ENCODE peak calls at places on chromosomes 7 and 10, in seven cellular contexts. S is HCT116, T is K562, D is GM12878, A is Panc1, C is HepG2, M is SK-N-SH. O is an unnamed sample.

GRCh38 chr7:105682331-105683070 is 101.2 kb upstream of the EFCAB10 start:
- DNase-seq in A (no peak), S (no peak), T (no peak), D (no peak), C (no peak), M (no peak), O (no peak)

GRCh38 chr7:75814407-75814947 is 871 bp upstream of the CCL24 start:
- DNase-seq in D (no peak), C (no peak), A (no peak), M (no peak), T (no peak), S (no peak), O (no peak)

GRCh38 chr10:102917314-102917961 is 656 bp upstream of the CNNM2 start:
- DNase-seq in S (peak), D (no peak), A (peak), C (peak), M (peak), T (peak), O (peak)

GRCh38 chr7:20030417-20030816 is 186.8 kb downstream of the MACC1 start:
- DNase-seq in T (no peak), A (no peak), C (no peak), D (peak), M (no peak), S (no peak), O (no peak)

GRCh38 chr10:29946953-29947700 is 112.3 kb downstream of the JCAD start:
- DNase-seq in S (no peak), C (no peak), A (no peak), D (no peak), T (no peak), M (no peak), O (no peak)

GRCh38 chr7:131148258-131148657 is 179.4 kb upstream of the MKLN1 start:
- DNase-seq in D (no peak), S (no peak), A (no peak), T (no peak), M (no peak), C (no peak), O (no peak)

GRCh38 chr10:103479135-103479534 is at the start of gene CALHM3:
- DNase-seq in M (no peak), T (peak), S (peak), A (no peak), D (no peak), C (no peak), O (no peak)

GRCh38 chr10:92574545-92575377 is 868 bp upstream of the IDE start:
- DNase-seq in D (no peak), A (no peak), S (no peak), M (peak), C (no peak), T (no peak), O (no peak)

GRCh38 chr10:74058071-74058470 is 60.2 kb downstream of the VCL start:
- DNase-seq in M (no peak), S (no peak), D (no peak), A (no peak), C (no peak), T (no peak), O (no peak)

GRCh38 chr10:97903128-97904025 is 53.7 kb downstream of the GOLGA7B start:
- DNase-seq in D (no peak), T (no peak), A (no peak), C (no peak), M (no peak), S (no peak), O (no peak)

GRCh38 chr10:121662945-121663917 is 65.0 kb upstream of the FGFR2 start:
- DNase-seq in T (peak), C (no peak), M (peak), A (no peak), S (peak), D (no peak), O (peak)

GRCh38 chr10:129744896-129745750 is 219.0 kb downstream of the EBF3 start:
- DNase-seq in D (no peak), A (no peak), S (no peak), T (no peak), M (no peak), C (no peak), O (peak)

GRCh38 chr10:19811517-19811916 is 4.7 kb upstream of the PLXDC2 start:
- DNase-seq in C (peak), D (no peak), T (no peak), M (peak), S (no peak), A (no peak), O (no peak)

GRCh38 chr7:148182264-148182663 is 408.3 kb upstream of the C7orf33 start:
- DNase-seq in C (no peak), A (no peak), S (no peak), T (no peak), D (no peak), M (no peak), O (no peak)
- TF ChIP-seq SIN3A in C (no peak), A (no peak), S (no peak), T (no peak), D (no peak), M (no peak), O (no peak)

GRCh38 chr7:85736085-85736484 is 549.2 kb upstream of the SEMA3D start:
- DNase-seq in M (no peak), S (no peak), D (no peak), A (no peak), C (no peak), T (no peak), O (no peak)

GRCh38 chr7:85734823-85735222 is 548.0 kb upstream of the SEMA3D start:
- DNase-seq in M (no peak), T (no peak), C (no peak), S (no peak), D (no peak), A (no peak), O (no peak)

GRCh38 chr7:85730016-85730415 is 543.2 kb upstream of the SEMA3D start:
- DNase-seq in C (no peak), T (no peak), S (no peak), M (no peak), D (no peak), A (no peak), O (no peak)

GRCh38 chr7:85737426-85737825 is 550.6 kb upstream of the SEMA3D start:
- DNase-seq in S (no peak), C (no peak), M (no peak), T (no peak), A (no peak), D (no peak), O (no peak)

GRCh38 chr7:85733163-85733915 is 546.5 kb upstream of the SEMA3D start:
- DNase-seq in A (no peak), S (no peak), D (no peak), C (no peak), M (no peak), T (no peak), O (no peak)
- TF ChIP-seq SIN3A in A (no peak), S (no peak), D (no peak), C (no peak), M (no peak), T (no peak), O (no peak)

DNA sequence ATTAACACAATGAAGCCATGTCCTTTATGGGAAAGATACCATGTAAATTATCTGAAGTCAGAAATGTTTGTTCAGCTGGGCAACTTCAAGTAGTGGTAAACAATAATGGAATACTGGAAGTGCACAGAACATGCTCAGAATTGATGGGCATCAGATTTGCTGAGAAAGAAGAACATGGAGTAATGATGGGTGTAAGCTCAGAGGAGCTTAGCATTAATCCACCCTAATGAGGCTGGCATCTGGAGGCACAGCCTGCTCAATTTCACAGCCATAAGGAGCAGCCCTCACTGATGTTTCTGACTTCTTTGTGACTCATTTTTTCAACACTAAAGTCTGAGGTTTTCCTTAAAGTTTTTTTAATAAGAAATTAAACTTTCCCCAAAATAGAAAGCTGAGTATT is 75.5 kb downstream of the IGF2BP3 start:
- DNase-seq in A (no peak), D (no peak), T (no peak), C (no peak), S (no peak), M (no peak), O (no peak)
- TF ChIP-seq SIN3A in A (no peak), D (no peak), T (no peak), C (no peak), S (no peak), M (no peak), O (no peak)

DNA sequence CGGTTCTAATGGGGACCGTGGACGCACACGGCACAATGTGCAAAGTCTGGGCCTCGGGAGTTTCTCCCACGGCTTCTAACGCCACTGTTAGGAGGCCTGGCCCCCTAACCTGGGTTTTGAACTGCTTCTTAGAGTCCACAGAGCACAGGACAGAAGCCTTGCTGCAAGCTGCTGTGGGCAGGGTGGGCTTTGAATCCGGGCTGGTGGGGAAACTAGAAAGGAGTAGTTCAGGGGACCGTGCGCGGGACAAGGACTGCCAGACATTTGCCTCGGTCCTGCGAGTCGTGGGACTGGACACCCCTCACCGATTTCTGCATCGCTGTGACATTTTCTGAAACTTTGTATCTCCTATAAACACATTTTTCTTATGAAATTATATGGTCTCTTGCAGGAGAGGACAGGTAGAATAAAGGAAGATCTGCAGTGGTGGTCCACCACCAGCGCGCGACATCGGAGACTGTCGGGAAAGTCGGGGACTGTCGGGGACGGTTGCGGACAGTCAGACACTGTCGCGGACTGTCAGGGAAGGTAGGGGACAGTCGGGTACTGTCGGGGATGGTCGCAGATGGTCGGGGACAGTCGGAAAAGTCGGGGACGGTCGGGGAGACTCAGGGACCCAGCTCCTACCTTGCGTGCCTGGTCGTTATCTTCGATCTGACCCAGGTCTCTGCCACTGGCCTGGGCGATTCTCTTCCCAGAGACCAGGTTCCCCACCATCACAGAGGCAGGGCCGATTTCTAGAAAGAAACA is 222.1 kb downstream of the ZMYND11 start:
- DNase-seq in T (no peak), S (no peak), A (no peak), C (no peak), M (no peak), D (no peak), O (no peak)
- TF ChIP-seq SIN3A in T (no peak), S (no peak), A (no peak), C (no peak), M (no peak), D (no peak), O (no peak)

DNA sequence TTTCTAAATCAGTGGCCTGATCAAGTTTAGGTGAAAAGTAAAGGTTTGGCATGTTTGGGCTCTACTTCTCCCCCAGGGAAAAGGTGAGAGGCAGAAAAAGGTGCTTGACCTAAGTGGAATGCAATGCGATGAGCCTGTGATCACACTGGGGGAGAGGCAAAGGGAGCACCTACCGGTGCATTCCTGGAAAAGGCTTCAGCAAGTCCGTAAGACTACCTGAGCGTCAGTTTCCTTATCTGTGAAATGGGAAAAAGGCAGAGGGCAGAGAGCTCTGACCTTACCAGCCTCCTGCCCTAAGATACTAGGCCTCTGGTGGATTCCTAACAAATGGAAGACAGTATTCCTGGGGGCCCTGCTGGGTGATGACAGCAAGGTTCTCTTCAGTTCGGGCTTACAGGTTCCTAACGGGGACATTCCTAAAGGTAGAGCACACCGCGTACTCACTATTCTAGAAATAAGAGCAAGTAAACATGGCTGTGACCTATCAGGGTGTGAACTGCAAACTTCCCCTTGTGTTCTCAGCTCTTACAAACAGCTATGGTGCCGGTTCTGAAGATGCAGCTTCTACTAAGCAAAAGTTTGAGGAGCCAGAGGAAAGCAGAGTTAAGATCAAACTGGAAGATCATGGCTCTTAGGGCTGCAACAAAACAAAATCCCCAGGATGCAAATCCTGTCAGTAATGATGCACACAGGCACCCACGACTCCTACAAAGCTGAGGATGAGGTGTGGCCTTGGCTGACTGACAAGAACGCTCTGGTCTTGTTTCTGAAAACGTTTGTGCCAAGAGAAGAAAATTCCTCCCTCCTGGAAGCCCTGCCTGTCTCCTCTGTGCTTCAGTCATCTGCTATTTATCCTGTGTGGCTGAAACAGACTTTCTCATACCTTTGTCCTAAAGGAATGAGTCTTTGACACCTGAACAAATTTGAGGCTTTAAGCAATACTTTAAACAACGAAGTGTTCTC is 13.3 kb upstream of the ACSL5 start:
- DNase-seq in C (no peak), S (no peak), D (no peak), M (no peak), A (no peak), T (no peak), O (no peak)
- TF ChIP-seq SIN3A in C (no peak), S (no peak), D (no peak), M (no peak), A (no peak), T (no peak), O (no peak)

GRCh38 chr10:77795426-77796055 is 131.0 kb downstream of the DLG5 start:
- DNase-seq in D (no peak), M (no peak), T (no peak), C (no peak), S (no peak), A (no peak), O (no peak)
- TF ChIP-seq SIN3A in D (no peak), M (no peak), T (no peak), C (no peak), S (no peak), A (no peak), O (no peak)

GRCh38 chr10:119222531-119222930 is 15.2 kb downstream of the GRK5 start:
- DNase-seq in M (peak), C (peak), D (no peak), A (no peak), S (no peak), T (no peak), O (no peak)
- TF ChIP-seq SIN3A in M (no peak), C (no peak), D (no peak), A (no peak), S (no peak), T (no peak), O (no peak)

DNA sequence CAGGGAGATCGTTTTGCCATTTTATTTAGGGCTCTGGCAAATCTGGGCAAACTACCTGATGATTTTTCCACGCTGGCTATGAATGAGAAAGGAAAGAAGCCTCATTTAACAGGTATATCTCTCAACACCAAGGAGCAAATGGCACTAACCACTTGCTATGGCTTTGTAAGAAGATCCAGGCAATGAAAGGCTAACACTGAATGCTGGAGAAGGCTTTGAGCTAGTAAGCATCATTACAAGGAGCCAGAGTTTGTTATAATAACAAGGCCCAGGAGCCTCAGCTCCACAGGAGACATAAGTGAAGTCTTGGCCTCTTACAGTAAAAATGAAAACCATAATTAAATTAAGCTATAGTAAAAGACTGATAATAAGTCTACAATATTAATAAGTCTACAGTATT is 123.1 kb downstream of the CNOT4 start:
- DNase-seq in M (no peak), D (no peak), S (no peak), T (no peak), A (no peak), C (no peak), O (no peak)
- TF ChIP-seq SIN3A in M (no peak), D (no peak), S (no peak), T (no peak), A (no peak), C (no peak), O (no peak)

DNA sequence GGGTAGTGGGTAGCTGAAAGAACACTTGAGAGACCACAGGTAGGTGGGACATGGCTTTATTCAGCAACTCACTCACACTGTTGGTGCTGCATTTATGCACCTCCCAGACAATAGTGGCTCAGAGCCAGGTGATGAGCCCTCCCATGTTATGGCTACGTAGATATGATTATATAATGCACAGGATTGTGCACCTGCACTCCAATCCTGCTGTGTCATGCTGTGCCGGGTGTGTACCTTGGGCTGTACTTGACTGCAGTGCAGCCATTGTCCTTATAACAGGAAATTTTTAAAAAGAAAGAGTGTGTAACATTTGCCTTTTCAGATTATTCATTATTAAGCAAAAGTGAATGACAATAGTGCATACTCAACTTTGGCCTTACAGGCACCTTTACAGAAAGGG is 366.1 kb upstream of the BMPER start:
- DNase-seq in D (no peak), M (no peak), A (no peak), S (no peak), T (no peak), C (no peak), O (no peak)
- TF ChIP-seq SIN3A in D (no peak), M (no peak), A (no peak), S (no peak), T (no peak), C (no peak), O (no peak)

GRCh38 chr7:22588396-22588795 is 88.4 kb upstream of the STEAP1B start:
- DNase-seq in M (no peak), T (no peak), C (no peak), S (no peak), A (no peak), D (no peak), O (no peak)

GRCh38 chr7:22587322-22587721 is 87.3 kb upstream of the STEAP1B start:
- DNase-seq in C (no peak), D (no peak), A (no peak), T (no peak), S (no peak), M (no peak), O (no peak)

GRCh38 chr7:22586806-22587180 is 86.8 kb upstream of the STEAP1B start:
- DNase-seq in C (peak), A (no peak), M (no peak), S (no peak), T (no peak), D (no peak), O (no peak)

GRCh38 chr7:22584179-22584578 is 84.2 kb upstream of the STEAP1B start:
- DNase-seq in A (no peak), C (no peak), T (no peak), S (no peak), M (no peak), D (no peak), O (no peak)

DNA sequence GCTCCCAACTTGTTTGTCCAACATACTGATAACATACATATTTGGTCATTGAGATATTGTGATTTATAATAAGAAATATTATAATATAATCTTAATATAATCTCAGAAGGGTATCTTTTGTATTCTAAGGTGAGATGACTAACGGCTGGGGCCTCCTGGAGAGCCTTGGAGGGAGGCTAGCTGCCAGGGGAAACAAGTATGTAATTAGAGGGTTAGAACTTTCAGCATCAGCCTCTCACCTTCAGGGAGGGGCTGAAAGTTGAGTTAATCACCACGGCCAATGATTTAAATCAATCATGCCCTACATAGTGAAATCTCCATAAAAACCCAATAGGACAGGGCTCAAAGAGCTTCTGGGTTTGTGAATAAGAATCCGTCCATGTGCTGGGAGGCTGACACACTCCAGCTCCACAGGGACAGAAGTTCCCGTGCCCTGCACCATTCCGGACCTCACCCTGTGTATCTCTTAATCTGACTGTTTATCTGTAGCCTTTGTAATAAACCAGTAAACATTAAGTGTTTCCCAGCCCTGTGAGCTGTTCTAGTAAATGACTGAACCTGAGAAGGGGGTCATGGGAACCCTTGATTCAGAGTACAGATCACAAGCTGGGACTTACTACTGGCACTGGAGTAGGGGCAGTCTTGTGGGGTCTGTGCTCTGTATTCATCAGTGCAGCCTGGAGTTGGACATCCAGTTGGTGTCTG is 86.3 kb upstream of the STEAP1B start:
- DNase-seq in S (no peak), M (no peak), A (no peak), C (no peak), D (no peak), T (no peak), O (no peak)
- TF ChIP-seq SIN3A in S (no peak), M (no peak), A (no peak), C (no peak), D (no peak), T (no peak), O (no peak)